ENCODE peak calls at places on chromosome 2, in seven cellular contexts. One of them, this sample, is unnamed.

GRCh38 chr2:112163541-112163981 is 25.4 kb downstream of the FBLN7 start:
- DNase-seq in CD8-positive, alpha-beta memory T cell: no peak
- DNase-seq in CD8-positive, alpha-beta T cell: no peak
- DNase-seq in hepatocyte: no peak
- DNase-seq in pancreas: no peak
- DNase-seq in cardiac fibroblast: peak; percentile 12
- DNase-seq in heart right ventricle: no peak
- DNase-seq in this sample: no peak

GRCh38 chr2:98912221-98912851 is 23.7 kb downstream of the CRACDL start:
- DNase-seq in hepatocyte: peak; percentile 62
- DNase-seq in CD8-positive, alpha-beta T cell: no peak
- DNase-seq in cardiac fibroblast: peak; percentile 86
- DNase-seq in pancreas: peak; percentile 82
- DNase-seq in heart right ventricle: peak; percentile 55
- DNase-seq in CD8-positive, alpha-beta memory T cell: no peak
- DNase-seq in this sample: no peak

GRCh38 chr2:3146175-3146574 is 231.4 kb downstream of the EIPR1 start:
- DNase-seq in pancreas: no peak
- DNase-seq in cardiac fibroblast: no peak
- DNase-seq in CD8-positive, alpha-beta memory T cell: no peak
- DNase-seq in heart right ventricle: no peak
- DNase-seq in hepatocyte: no peak
- DNase-seq in CD8-positive, alpha-beta T cell: no peak
- DNase-seq in this sample: no peak

GRCh38 chr2:222352981-222353380 is 54.2 kb upstream of the PAX3 start:
- DNase-seq in pancreas: no peak
- DNase-seq in hepatocyte: no peak
- DNase-seq in CD8-positive, alpha-beta memory T cell: no peak
- DNase-seq in CD8-positive, alpha-beta T cell: no peak
- DNase-seq in cardiac fibroblast: no peak
- DNase-seq in heart right ventricle: no peak
- DNase-seq in this sample: no peak

GRCh38 chr2:14554829-14555580 is 77.5 kb upstream of the LRATD1 start:
- DNase-seq in CD8-positive, alpha-beta T cell: no peak
- DNase-seq in pancreas: no peak
- DNase-seq in CD8-positive, alpha-beta memory T cell: no peak
- DNase-seq in hepatocyte: no peak
- DNase-seq in heart right ventricle: no peak
- DNase-seq in cardiac fibroblast: no peak
- DNase-seq in this sample: no peak

GRCh38 chr2:47214990-47215389 is 59.9 kb upstream of the STPG4 start:
- DNase-seq in CD8-positive, alpha-beta T cell: no peak
- DNase-seq in hepatocyte: peak; percentile 3
- DNase-seq in heart right ventricle: no peak
- DNase-seq in pancreas: no peak
- DNase-seq in CD8-positive, alpha-beta memory T cell: no peak
- DNase-seq in cardiac fibroblast: no peak
- DNase-seq in this sample: no peak

GRCh38 chr2:74935883-74936483 is 22.5 kb upstream of the POLE4 start:
- DNase-seq in cardiac fibroblast: no peak
- DNase-seq in heart right ventricle: no peak
- DNase-seq in CD8-positive, alpha-beta T cell: no peak
- DNase-seq in pancreas: no peak
- DNase-seq in hepatocyte: no peak
- DNase-seq in CD8-positive, alpha-beta memory T cell: no peak
- DNase-seq in this sample: no peak

GRCh38 chr2:23564618-23564967 is 179.6 kb downstream of the KLHL29 start:
- DNase-seq in cardiac fibroblast: no peak
- DNase-seq in heart right ventricle: no peak
- DNase-seq in pancreas: no peak
- DNase-seq in CD8-positive, alpha-beta T cell: no peak
- DNase-seq in hepatocyte: no peak
- DNase-seq in CD8-positive, alpha-beta memory T cell: no peak
- DNase-seq in this sample: no peak

GRCh38 chr2:234548720-234549420 is 52.0 kb upstream of the ARL4C start:
- DNase-seq in CD8-positive, alpha-beta memory T cell: no peak
- DNase-seq in hepatocyte: no peak
- DNase-seq in cardiac fibroblast: peak; percentile 77
- DNase-seq in heart right ventricle: peak; percentile 17
- DNase-seq in pancreas: no peak
- DNase-seq in CD8-positive, alpha-beta T cell: no peak
- DNase-seq in this sample: no peak

GRCh38 chr2:238527565-238527964 is 100.8 kb downstream of the ASB1 start:
- DNase-seq in pancreas: no peak
- DNase-seq in hepatocyte: no peak
- DNase-seq in CD8-positive, alpha-beta T cell: no peak
- DNase-seq in CD8-positive, alpha-beta memory T cell: no peak
- DNase-seq in heart right ventricle: no peak
- DNase-seq in cardiac fibroblast: peak; percentile 49
- DNase-seq in this sample: no peak

GRCh38 chr2:19205983-19206533 is 152.4 kb downstream of the OSR1 start:
- DNase-seq in cardiac fibroblast: no peak
- DNase-seq in CD8-positive, alpha-beta T cell: no peak
- DNase-seq in hepatocyte: no peak
- DNase-seq in CD8-positive, alpha-beta memory T cell: no peak
- DNase-seq in pancreas: no peak
- DNase-seq in heart right ventricle: no peak
- DNase-seq in this sample: no peak

GRCh38 chr2:232521098-232521497 is 910 bp downstream of the PRSS56 start:
- DNase-seq in CD8-positive, alpha-beta T cell: no peak
- DNase-seq in cardiac fibroblast: no peak
- DNase-seq in CD8-positive, alpha-beta memory T cell: no peak
- DNase-seq in hepatocyte: no peak
- DNase-seq in pancreas: no peak
- DNase-seq in heart right ventricle: no peak
- DNase-seq in this sample: no peak

GRCh38 chr2:149651229-149651628 is 63.7 kb upstream of the MMADHC start:
- DNase-seq in cardiac fibroblast: no peak
- DNase-seq in pancreas: no peak
- DNase-seq in hepatocyte: peak; percentile 26
- DNase-seq in CD8-positive, alpha-beta T cell: no peak
- DNase-seq in CD8-positive, alpha-beta memory T cell: no peak
- DNase-seq in heart right ventricle: no peak
- DNase-seq in this sample: peak; percentile 30

GRCh38 chr2:45466045-45466444 is 145.0 kb downstream of the SRBD1 start:
- DNase-seq in CD8-positive, alpha-beta T cell: no peak
- DNase-seq in hepatocyte: no peak
- DNase-seq in CD8-positive, alpha-beta memory T cell: no peak
- DNase-seq in pancreas: no peak
- DNase-seq in heart right ventricle: no peak
- DNase-seq in cardiac fibroblast: no peak
- DNase-seq in this sample: no peak

GRCh38 chr2:221997100-221997499 is 301.7 kb downstream of the PAX3 start:
- DNase-seq in CD8-positive, alpha-beta memory T cell: no peak
- DNase-seq in cardiac fibroblast: peak; percentile 46
- DNase-seq in hepatocyte: peak; percentile 48
- DNase-seq in CD8-positive, alpha-beta T cell: no peak
- DNase-seq in heart right ventricle: no peak
- DNase-seq in pancreas: no peak
- DNase-seq in this sample: peak; percentile 37

GRCh38 chr2:234974501-234975385 is 22.9 kb downstream of the SH3BP4 start:
- DNase-seq in hepatocyte: no peak
- DNase-seq in cardiac fibroblast: peak; percentile 50
- DNase-seq in heart right ventricle: no peak
- DNase-seq in CD8-positive, alpha-beta T cell: no peak
- DNase-seq in CD8-positive, alpha-beta memory T cell: no peak
- DNase-seq in pancreas: peak; percentile 64
- DNase-seq in this sample: no peak

GRCh38 chr2:20635096-20635475 is 15.8 kb downstream of the HS1BP3 start:
- DNase-seq in cardiac fibroblast: no peak
- DNase-seq in CD8-positive, alpha-beta memory T cell: no peak
- DNase-seq in pancreas: no peak
- DNase-seq in heart right ventricle: no peak
- DNase-seq in hepatocyte: no peak
- DNase-seq in CD8-positive, alpha-beta T cell: no peak
- DNase-seq in this sample: no peak

GRCh38 chr2:9770308-9771100 is 72.8 kb upstream of the TAF1B start:
- DNase-seq in pancreas: peak; percentile 47
- DNase-seq in CD8-positive, alpha-beta memory T cell: no peak
- DNase-seq in heart right ventricle: peak; percentile 74
- DNase-seq in CD8-positive, alpha-beta T cell: peak; percentile 19
- DNase-seq in hepatocyte: peak; percentile 76
- DNase-seq in cardiac fibroblast: peak; percentile 82
- DNase-seq in this sample: peak; percentile 68

GRCh38 chr2:26913599-26914285 is 56.7 kb upstream of the MAPRE3 start:
- DNase-seq in heart right ventricle: no peak
- DNase-seq in CD8-positive, alpha-beta memory T cell: no peak
- DNase-seq in hepatocyte: peak; percentile 26
- DNase-seq in cardiac fibroblast: peak; percentile 7
- DNase-seq in pancreas: no peak
- DNase-seq in CD8-positive, alpha-beta T cell: no peak
- DNase-seq in this sample: no peak

GRCh38 chr2:186059096-186059495 is 320.5 kb downstream of the FSIP2 start:
- DNase-seq in CD8-positive, alpha-beta memory T cell: no peak
- DNase-seq in hepatocyte: peak; percentile 20
- DNase-seq in cardiac fibroblast: peak; percentile 24
- DNase-seq in heart right ventricle: peak; percentile 16
- DNase-seq in pancreas: no peak
- DNase-seq in CD8-positive, alpha-beta T cell: no peak
- DNase-seq in this sample: no peak

GRCh38 chr2:237143676-237144440 is 58.2 kb downstream of the COPS8 start:
- DNase-seq in heart right ventricle: no peak
- DNase-seq in CD8-positive, alpha-beta memory T cell: no peak
- DNase-seq in cardiac fibroblast: peak; percentile 87
- DNase-seq in pancreas: no peak
- DNase-seq in hepatocyte: no peak
- DNase-seq in CD8-positive, alpha-beta T cell: no peak
- DNase-seq in this sample: no peak

GRCh38 chr2:201644001-201644400 is 698 bp upstream of the TMEM237 start:
- DNase-seq in pancreas: peak; percentile 18
- DNase-seq in hepatocyte: no peak
- DNase-seq in heart right ventricle: peak; percentile 12
- DNase-seq in cardiac fibroblast: peak; percentile 44
- DNase-seq in CD8-positive, alpha-beta memory T cell: no peak
- DNase-seq in CD8-positive, alpha-beta T cell: no peak
- DNase-seq in this sample: no peak

GRCh38 chr2:206971805-206972204 is 32.5 kb downstream of the CPO start:
- DNase-seq in pancreas: no peak
- DNase-seq in CD8-positive, alpha-beta memory T cell: no peak
- DNase-seq in heart right ventricle: no peak
- DNase-seq in cardiac fibroblast: peak; percentile 59
- DNase-seq in CD8-positive, alpha-beta T cell: no peak
- DNase-seq in hepatocyte: peak; percentile 15
- DNase-seq in this sample: peak; percentile 4

DNA sequence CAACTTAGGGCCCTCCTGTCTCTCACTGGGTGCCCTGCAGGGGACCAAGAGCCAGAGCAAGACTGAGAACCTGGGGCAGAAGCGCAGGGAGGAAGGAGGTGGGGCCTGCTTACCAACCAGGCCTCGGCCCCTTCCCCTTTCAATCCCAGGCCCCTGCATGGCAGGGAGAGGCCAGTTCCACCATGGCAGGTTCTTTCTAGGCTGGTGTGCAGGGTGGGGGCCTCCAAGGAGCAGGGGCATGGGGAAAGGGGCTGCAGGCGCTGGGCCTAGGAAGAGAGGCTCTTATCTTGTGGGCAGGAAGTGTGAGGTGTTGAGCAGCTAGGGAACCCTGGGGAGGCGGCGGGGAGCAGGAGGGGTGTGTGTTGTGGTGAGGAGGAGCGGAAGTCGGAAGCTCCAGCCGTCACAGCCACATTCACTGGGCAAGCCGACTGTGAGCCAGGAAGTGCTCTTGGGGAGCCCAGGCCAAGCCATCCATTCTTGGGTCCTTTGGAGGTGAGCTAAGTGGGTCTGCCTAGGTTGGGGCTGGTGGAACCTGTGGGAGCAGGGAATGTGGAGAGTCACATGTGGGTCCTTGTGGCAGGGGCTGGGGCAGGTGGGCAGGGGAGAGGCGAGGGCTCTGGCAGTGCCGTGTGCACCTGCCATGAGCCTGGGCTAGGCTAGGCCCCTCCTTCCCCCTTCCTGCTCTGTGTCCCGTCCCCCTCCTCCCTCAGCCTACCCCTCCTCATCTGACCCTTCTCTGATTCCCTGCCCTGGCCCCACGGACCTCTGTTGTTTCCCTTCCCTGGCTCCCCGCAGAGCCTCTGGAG is at the start of gene PSD4:
- DNase-seq in pancreas: no peak
- DNase-seq in CD8-positive, alpha-beta T cell: peak; percentile 81
- DNase-seq in hepatocyte: no peak
- DNase-seq in cardiac fibroblast: peak; percentile 3
- DNase-seq in CD8-positive, alpha-beta memory T cell: peak; percentile 92
- DNase-seq in heart right ventricle: peak; percentile 32
- DNase-seq in this sample: no peak
- H3K4me3 ChIP-seq in pancreas: no peak within 1 kb of the TSS
- H3K4me3 ChIP-seq in CD8-positive, alpha-beta T cell: peak within 1 kb of the TSS; percentile 91
- H3K4me3 ChIP-seq in hepatocyte: no peak within 1 kb of the TSS
- H3K4me3 ChIP-seq in cardiac fibroblast: no peak within 1 kb of the TSS
- H3K4me3 ChIP-seq in CD8-positive, alpha-beta memory T cell: peak within 1 kb of the TSS; percentile 88
- H3K4me3 ChIP-seq in heart right ventricle: peak within 1 kb of the TSS; percentile 17
- H3K4me3 ChIP-seq in this sample: no peak within 1 kb of the TSS

GRCh38 chr2:138780451-138780880 is 276 bp upstream of the NXPH2 start:
- DNase-seq in pancreas: no peak
- DNase-seq in CD8-positive, alpha-beta T cell: no peak
- DNase-seq in CD8-positive, alpha-beta memory T cell: no peak
- DNase-seq in hepatocyte: peak; percentile 18
- DNase-seq in heart right ventricle: no peak
- DNase-seq in cardiac fibroblast: no peak
- DNase-seq in this sample: no peak
- H3K4me3 ChIP-seq in pancreas: peak overlapping the region; percentile 7
- H3K4me3 ChIP-seq in CD8-positive, alpha-beta T cell: no peak overlapping the region
- H3K4me3 ChIP-seq in CD8-positive, alpha-beta memory T cell: no peak overlapping the region
- H3K4me3 ChIP-seq in hepatocyte: peak overlapping the region; percentile 72
- H3K4me3 ChIP-seq in heart right ventricle: peak overlapping the region; percentile 38
- H3K4me3 ChIP-seq in cardiac fibroblast: no peak overlapping the region
- H3K4me3 ChIP-seq in this sample: no peak overlapping the region

DNA sequence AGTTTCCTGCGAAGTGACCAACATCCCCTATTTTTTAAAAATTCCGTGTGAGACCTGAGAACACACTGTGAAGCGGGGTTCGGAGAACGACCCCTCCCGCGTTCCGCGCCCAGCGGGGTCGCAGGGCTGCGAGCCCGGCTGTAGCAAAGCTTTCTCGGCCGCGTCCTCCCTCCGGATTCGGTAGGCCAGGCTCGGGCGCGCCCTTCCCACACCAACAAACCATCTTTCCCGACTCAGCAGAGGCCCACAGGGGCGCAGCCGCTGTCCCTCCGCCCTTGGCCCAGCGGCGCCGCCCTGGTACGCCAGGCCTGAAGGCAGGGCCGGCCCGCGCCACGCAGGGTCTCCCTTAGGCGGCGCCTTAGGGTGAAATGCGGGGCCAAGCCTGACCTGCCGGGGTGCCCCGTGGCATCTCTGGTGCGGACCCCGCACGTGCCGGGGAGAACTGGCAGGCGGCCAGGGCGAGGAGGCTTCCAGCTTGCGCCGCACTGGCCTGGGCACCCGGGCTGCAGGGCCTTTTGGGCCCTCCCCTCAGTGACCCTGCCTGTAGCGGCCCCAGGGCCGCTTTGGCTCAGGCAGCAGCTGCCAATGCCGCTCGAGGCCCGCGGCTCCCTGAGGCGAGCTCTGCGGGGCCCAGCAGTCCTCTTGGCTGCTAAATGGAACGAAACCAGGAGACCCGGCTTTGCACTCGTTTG is 8.3 kb downstream of the OTX1 start:
- DNase-seq in hepatocyte: peak; percentile 28
- DNase-seq in CD8-positive, alpha-beta T cell: no peak
- DNase-seq in cardiac fibroblast: no peak
- DNase-seq in CD8-positive, alpha-beta memory T cell: no peak
- DNase-seq in heart right ventricle: no peak
- DNase-seq in pancreas: peak; percentile 19
- DNase-seq in this sample: no peak
- H3K4me3 ChIP-seq in hepatocyte: no peak overlapping the region
- H3K4me3 ChIP-seq in CD8-positive, alpha-beta T cell: peak overlapping the region; percentile 33
- H3K4me3 ChIP-seq in cardiac fibroblast: no peak overlapping the region
- H3K4me3 ChIP-seq in CD8-positive, alpha-beta memory T cell: no peak overlapping the region
- H3K4me3 ChIP-seq in heart right ventricle: peak overlapping the region; percentile 10
- H3K4me3 ChIP-seq in pancreas: no peak overlapping the region
- H3K4me3 ChIP-seq in this sample: no peak overlapping the region

GRCh38 chr2:226118471-226119429 is 680.9 kb downstream of the IRS1 start:
- DNase-seq in hepatocyte: peak; percentile 40
- DNase-seq in heart right ventricle: no peak
- DNase-seq in CD8-positive, alpha-beta memory T cell: no peak
- DNase-seq in CD8-positive, alpha-beta T cell: no peak
- DNase-seq in cardiac fibroblast: peak; percentile 98
- DNase-seq in pancreas: no peak
- DNase-seq in this sample: no peak
- H3K4me3 ChIP-seq in hepatocyte: no peak overlapping the region
- H3K4me3 ChIP-seq in heart right ventricle: no peak overlapping the region
- H3K4me3 ChIP-seq in CD8-positive, alpha-beta memory T cell: no peak overlapping the region
- H3K4me3 ChIP-seq in CD8-positive, alpha-beta T cell: no peak overlapping the region
- H3K4me3 ChIP-seq in cardiac fibroblast: peak overlapping the region; percentile 16
- H3K4me3 ChIP-seq in pancreas: no peak overlapping the region
- H3K4me3 ChIP-seq in this sample: no peak overlapping the region